ENCODE peak calls at places on chromosomes 3 and 15, in four cellular contexts. H, K, Y and V are unnamed samples.

GRCh38 chr3:170132335-170132734 is 49.2 kb downstream of the PHC3 start:
- DNase-seq in H (no peak), K (no peak), Y (peak; percentile 42), V (no peak)

GRCh38 chr3:105866656-105867653 is 1.9 kb downstream of the CBLB start:
- DNase-seq in H (peak; percentile 28), K (no peak), Y (peak; percentile 64), V (no peak)

GRCh38 chr15:58582150-58582549 is 150.4 kb downstream of the LIPC start:
- DNase-seq in H (no peak), K (no peak), Y (no peak), V (no peak)

GRCh38 chr3:129644836-129645235 is 38.4 kb upstream of the PLXND1 start:
- DNase-seq in H (no peak), K (no peak), Y (no peak), V (no peak)

GRCh38 chr15:52100807-52101206 is 11.8 kb downstream of the BCL2L10 start:
- DNase-seq in H (peak; percentile 61), K (peak; percentile 69), Y (peak; percentile 96), V (peak; percentile 74)

GRCh38 chr3:175940881-175941280 is 1081.7 kb downstream of the NAALADL2 start:
- DNase-seq in H (no peak), K (no peak), Y (no peak), V (no peak)

GRCh38 chr3:102114264-102114979 is 265.1 kb downstream of the NFKBIZ start:
- DNase-seq in H (no peak), K (no peak), Y (no peak), V (no peak)

GRCh38 chr3:128745742-128746141 is 19.8 kb downstream of the RAB7A start:
- DNase-seq in H (no peak), K (no peak), Y (no peak), V (no peak)

GRCh38 chr3:13634615-13635014 is 85.7 kb downstream of the FBLN2 start:
- DNase-seq in H (no peak), K (no peak), Y (no peak), V (no peak)

GRCh38 chr15:77455696-77456293 is 35.1 kb downstream of the HMG20A start:
- DNase-seq in H (no peak), K (peak; percentile 54), Y (peak; percentile 97), V (peak; percentile 36)

GRCh38 chr3:39191103-39191502 is 1.3 kb downstream of the XIRP1 start:
- DNase-seq in H (no peak), K (no peak), Y (no peak), V (no peak)

GRCh38 chr15:70854669-70854976 is 666 bp upstream of the LARP6 start:
- DNase-seq in H (no peak), K (no peak), Y (peak; percentile 66), V (peak; percentile 28)

GRCh38 chr3:16286161-16286560 is 21.1 kb downstream of the OXNAD1 start:
- DNase-seq in H (no peak), K (no peak), Y (no peak), V (no peak)

GRCh38 chr15:43896543-43896942 is 69.7 kb downstream of the WDR76 start:
- DNase-seq in H (no peak), K (no peak), Y (no peak), V (no peak)

GRCh38 chr3:73687081-73688004 is 62.6 kb upstream of the PDZRN3 start:
- DNase-seq in H (no peak), K (peak; percentile 46), Y (peak; percentile 59), V (no peak)

DNA sequence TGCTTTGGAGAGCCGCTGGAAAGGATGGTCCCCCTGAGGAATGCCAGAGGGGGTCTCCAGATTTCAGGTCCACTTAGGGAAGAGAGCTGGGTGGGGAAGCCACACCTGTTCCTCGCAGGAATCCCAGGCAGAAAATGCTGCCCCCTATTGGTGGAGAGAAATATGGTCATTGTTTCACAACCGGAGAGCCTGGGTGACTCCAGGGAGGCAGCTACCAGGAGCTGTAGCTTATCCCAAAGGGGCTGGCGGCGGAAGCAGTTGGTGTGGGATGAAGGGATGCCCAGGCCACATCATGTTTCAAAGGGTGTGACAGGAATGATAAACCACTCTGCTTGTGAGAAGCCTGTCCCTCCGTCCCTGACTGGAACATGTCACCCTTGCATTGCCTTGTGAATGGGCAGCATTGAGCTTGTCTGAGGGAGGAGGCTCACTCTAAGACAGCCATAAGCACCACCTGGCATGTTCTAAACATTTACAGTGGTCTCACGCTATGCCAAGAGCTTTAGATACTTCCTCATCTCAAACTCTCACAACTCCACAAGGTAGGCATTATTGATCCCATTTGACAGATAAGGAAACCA is 34.5 kb downstream of the POMGNT2 start:
- DNase-seq in H (no peak), K (no peak), Y (no peak), V (no peak)
- TF ChIP-seq CTCF in H (no peak), K (peak; percentile 49), Y (peak; percentile 43), V (peak; percentile 30)

GRCh38 chr15:35137175-35137574 is 52.1 kb upstream of the NANOGP8 start:
- DNase-seq in H (no peak), K (no peak), Y (no peak), V (no peak)

GRCh38 chr15:35139822-35140221 is 54.7 kb upstream of the NANOGP8 start:
- DNase-seq in H (no peak), K (no peak), Y (no peak), V (no peak)

GRCh38 chr15:35141743-35142356 is 56.8 kb upstream of the NANOGP8 start:
- DNase-seq in H (no peak), K (peak; percentile 72), Y (peak; percentile 98), V (peak; percentile 19)

DNA sequence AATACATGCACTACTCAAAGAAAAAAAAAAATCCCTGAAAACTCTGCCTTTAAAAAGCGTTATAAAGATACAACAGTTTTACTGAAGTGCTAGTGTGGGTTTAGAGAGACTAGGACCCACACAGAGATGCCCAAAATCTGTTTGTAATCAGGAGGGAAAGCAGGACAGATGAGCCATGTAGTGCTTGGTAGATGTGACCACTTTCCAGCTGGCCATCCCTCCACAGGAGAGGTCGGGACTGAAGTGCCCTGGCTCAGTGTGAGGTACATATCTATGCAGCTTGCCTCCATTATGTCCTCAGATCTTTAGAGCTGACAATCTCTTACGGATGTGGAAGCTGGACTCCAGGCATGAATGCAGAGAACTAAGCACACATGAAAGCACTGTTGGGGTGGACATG is 57.5 kb upstream of the NANOGP8 start:
- DNase-seq in H (no peak), K (no peak), Y (peak; percentile 26), V (no peak)
- H3K4me3 ChIP-seq in H (no peak overlapping the region), K (no peak overlapping the region), Y (no peak overlapping the region), V (no peak overlapping the region)

GRCh38 chr15:69723404-69724097 is 270.9 kb downstream of the RPLP1 start:
- DNase-seq in H (no peak), K (no peak), Y (no peak), V (no peak)
- TF ChIP-seq CTCF in H (no peak), K (no peak), Y (no peak), V (peak; percentile 35)

GRCh38 chr3:48440590-48440958 is 517 bp downstream of the TMA7 start:
- DNase-seq in H (no peak), K (no peak), Y (peak; percentile 19), V (no peak)

GRCh38 chr3:48441940-48442339 is 1.9 kb downstream of the TMA7 start:
- DNase-seq in H (no peak), K (no peak), Y (no peak), V (no peak)

GRCh38 chr3:48446043-48446424 is 503 bp upstream of the ATRIP start:
- DNase-seq in H (no peak), K (no peak), Y (no peak), V (no peak)

GRCh38 chr3:48446425-48447193 is at the start of gene ATRIP:
- DNase-seq in H (peak; percentile 87), K (peak; percentile 35), Y (peak; percentile 80), V (peak; percentile 39)

DNA sequence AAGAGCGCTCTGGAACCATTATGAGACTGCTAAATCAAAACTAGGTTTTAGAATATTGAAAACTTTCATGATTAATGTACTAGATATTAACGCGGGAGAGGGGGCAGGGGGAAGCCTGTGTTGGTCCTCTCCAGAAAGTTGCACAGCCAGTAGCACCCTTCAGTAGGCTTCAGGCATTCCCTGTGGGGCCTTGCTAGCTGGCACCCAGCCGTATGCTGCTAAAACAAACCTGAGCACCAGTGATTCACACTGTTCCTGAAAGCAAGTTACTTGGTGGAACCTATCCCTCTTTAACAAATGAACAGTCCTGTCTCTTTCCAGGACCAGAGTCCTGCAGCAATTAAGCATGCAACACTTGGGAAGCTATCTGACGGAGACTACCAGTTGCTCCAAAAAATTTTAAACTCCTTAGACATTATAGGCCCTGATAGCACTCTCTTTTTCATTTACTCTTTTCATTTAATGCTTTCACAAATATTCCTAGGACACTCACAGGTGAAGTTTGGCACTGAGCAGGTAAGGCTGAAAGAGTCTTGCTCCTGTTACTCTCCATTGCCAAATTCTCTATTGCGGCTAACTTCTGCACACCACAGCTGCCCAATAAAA is 1.2 kb upstream of the ATRIP start:
- DNase-seq in H (no peak), K (no peak), Y (no peak), V (no peak)
- H3K4me3 ChIP-seq in H (no peak overlapping the region), K (peak overlapping the region; percentile 61), Y (peak overlapping the region; percentile 86), V (no peak overlapping the region)

GRCh38 chr3:51941798-51942602 is at the start of the genes PARP3 and RRP9:
- DNase-seq in H (peak; percentile 100), K (peak; percentile 99), Y (peak; percentile 100), V (peak; percentile 99)
- TF ChIP-seq CTCF in H (peak; percentile 99), K (peak; percentile 99), Y (peak; percentile 96), V (peak; percentile 99)

DNA sequence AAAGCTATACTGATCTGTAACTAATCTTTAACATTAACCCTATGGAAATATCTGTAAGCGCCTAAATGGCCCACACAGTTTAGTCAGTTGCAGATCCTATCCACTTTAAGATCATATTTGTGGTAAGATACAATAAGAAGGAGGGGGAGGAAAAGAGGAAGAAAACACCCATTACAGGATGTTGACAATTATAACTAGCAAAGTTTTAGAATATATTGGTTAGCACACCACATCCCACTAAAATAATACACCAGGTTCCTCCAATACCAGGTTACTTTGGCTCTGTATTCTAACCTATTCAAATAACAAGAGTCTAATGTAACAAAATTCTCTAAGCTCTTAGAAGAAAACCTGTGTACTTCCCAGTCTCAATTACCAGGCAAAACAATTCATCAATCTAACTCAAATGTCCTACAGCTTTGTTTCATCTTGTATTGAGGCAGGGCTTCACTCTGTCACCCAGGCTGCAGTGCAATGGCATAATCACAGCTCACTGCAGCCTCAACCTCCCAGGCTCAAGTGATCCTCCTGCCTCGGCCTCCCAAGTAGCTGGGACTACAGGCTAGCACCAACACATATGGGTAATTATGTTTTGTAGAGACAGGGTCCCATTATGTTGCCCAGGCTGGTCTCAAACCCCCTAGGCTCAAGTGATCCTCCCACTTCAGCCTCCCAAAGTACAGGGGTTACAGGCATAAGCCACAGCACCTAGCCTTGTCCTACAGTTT is 4.2 kb downstream of the SLC4A7 start:
- DNase-seq in H (no peak), K (no peak), Y (no peak), V (no peak)
- H3K4me3 ChIP-seq in H (no peak overlapping the region), K (no peak overlapping the region), Y (no peak overlapping the region), V (no peak overlapping the region)